ENCODE peak calls at places on chromosomes 5 and 9, in four cellular contexts. U is T-helper 1 cell; L is stimulated activated CD4-positive, alpha-beta T cell treated with anti-CD3 and anti-CD28 coated beads, Interleukin-15, amount 100 ng/mL, for 1 hour; D is T follicular helper cell. O is an unnamed sample.

GRCh38 chr5:151383011-151383410 is 35.7 kb upstream of the SLC36A2 start:
- DNase-seq in U (no peak), L (no peak), D (no peak), O (no peak)

GRCh38 chr5:56094579-56095361 is 100.0 kb upstream of the IL6ST start:
- DNase-seq in U (peak), L (peak), D (no peak), O (no peak)

GRCh38 chr5:12704955-12705354 is 800.7 kb upstream of the CTNND2 start:
- DNase-seq in U (no peak), L (no peak), D (no peak), O (no peak)

GRCh38 chr5:79107020-79107796 is 4.4 kb upstream of the BHMT start:
- DNase-seq in U (no peak), L (no peak), D (no peak), O (no peak)

GRCh38 chr5:128920345-128921215 is 44.7 kb upstream of the SLC27A6 start:
- DNase-seq in U (no peak), L (no peak), D (no peak), O (no peak)

GRCh38 chr9:4515958-4516375 is 25.7 kb downstream of the SLC1A1 start:
- DNase-seq in U (no peak), L (no peak), D (no peak), O (no peak)

GRCh38 chr9:126367646-126368419 is 41.2 kb downstream of the MVB12B start:
- DNase-seq in U (no peak), L (no peak), D (no peak), O (no peak)

GRCh38 chr5:158058208-158058607 is 199.3 kb upstream of the CLINT1 start:
- DNase-seq in U (no peak), L (no peak), D (no peak), O (no peak)

GRCh38 chr9:9791621-9792020 is 821.2 kb downstream of the PTPRD start:
- DNase-seq in U (no peak), L (no peak), D (no peak), O (no peak)

GRCh38 chr9:16985559-16986348 is 115.3 kb upstream of the BNC2 start:
- DNase-seq in U (no peak), L (no peak), D (no peak), O (no peak)

GRCh38 chr5:148956632-148957385 is 106.1 kb downstream of the SH3TC2 start:
- DNase-seq in U (no peak), L (no peak), D (no peak), O (no peak)

GRCh38 chr9:14909631-14910177 is 524 bp downstream of the FREM1 start:
- DNase-seq in U (no peak), L (no peak), D (no peak), O (no peak)

GRCh38 chr9:89941875-89942274 is 337.1 kb downstream of the GADD45G start:
- DNase-seq in U (peak), L (no peak), D (no peak), O (no peak)

GRCh38 chr5:158754018-158754514 is 345.6 kb downstream of the EBF1 start:
- DNase-seq in U (no peak), L (no peak), D (no peak), O (no peak)

GRCh38 chr5:151648089-151648488 is 38.6 kb downstream of the SPARC start:
- DNase-seq in U (no peak), L (no peak), D (no peak), O (no peak)

GRCh38 chr5:65790371-65791163 is 68.6 kb downstream of the NLN start:
- DNase-seq in U (peak), L (no peak), D (no peak), O (no peak)

GRCh38 chr9:77440057-77440456 is 208.1 kb downstream of the GNA14 start:
- DNase-seq in U (no peak), L (no peak), D (no peak), O (no peak)

GRCh38 chr5:149990518-149991376 is 9.7 kb downstream of the TIGD6 start:
- DNase-seq in U (peak), L (peak), D (peak), O (peak)

GRCh38 chr9:99118782-99119466 is 14.0 kb downstream of the TGFBR1 start:
- DNase-seq in U (peak), L (no peak), D (peak), O (peak)

GRCh38 chr9:129561594-129562281 is 59.2 kb downstream of the C9orf50 start:
- DNase-seq in U (no peak), L (no peak), D (no peak), O (no peak)

GRCh38 chr9:72703574-72703973 is 182.2 kb downstream of the TMC1 start:
- DNase-seq in U (no peak), L (no peak), D (no peak), O (no peak)

GRCh38 chr5:175775416-175775815 is 96.0 kb upstream of the CPLX2 start:
- DNase-seq in U (no peak), L (no peak), D (no peak), O (no peak)

GRCh38 chr9:110156416-110156815 is 51.5 kb downstream of the C9orf152 start:
- DNase-seq in U (no peak), L (no peak), D (no peak), O (no peak)

GRCh38 chr5:141101059-141101458 is 786 bp downstream of the PCDHB3 start:
- DNase-seq in U (no peak), L (no peak), D (no peak), O (no peak)

GRCh38 chr5:154534457-154535050 is 56.5 kb upstream of the HAND1 start:
- DNase-seq in U (no peak), L (no peak), D (no peak), O (no peak)

GRCh38 chr9:124797343-124798103 is 20.6 kb downstream of the OLFML2A start:
- DNase-seq in U (no peak), L (no peak), D (no peak), O (no peak)

GRCh38 chr5:174612686-174613085 is 111.7 kb upstream of the MSX2 start:
- DNase-seq in U (no peak), L (no peak), D (no peak), O (no peak)